ENCODE peak calls at places on chromosomes 1 and 21, in six cellular contexts. G, O, R, C, U and D are unnamed samples.

GRCh38 chr1:101081496-101082282 is 56.1 kb upstream of the DPH5 start:
- DNase-seq in G (no peak), O (no peak), C (no peak), R (no peak), U (no peak), D (no peak)

GRCh38 chr1:3989465-3989864 is 89.4 kb upstream of the C1orf174 start:
- DNase-seq in C (no peak), R (no peak), U (no peak), O (no peak), G (no peak), D (no peak)

GRCh38 chr21:36155603-36156338 is 853 bp upstream of the DOP1B start:
- DNase-seq in G (no peak), C (peak; percentile 80), U (peak; percentile 85), O (no peak), R (no peak), D (peak; percentile 49)

GRCh38 chr1:90850181-90850924 is 133.3 kb upstream of the BARHL2 start:
- DNase-seq in O (no peak), C (no peak), U (peak; percentile 58), G (no peak), R (peak; percentile 58), D (peak; percentile 59)

GRCh38 chr1:229258031-229258850 is 12.7 kb upstream of the RAB4A start:
- DNase-seq in G (peak; percentile 66), R (peak; percentile 82), O (peak; percentile 60), C (peak; percentile 85), U (peak; percentile 81), D (peak; percentile 89)

GRCh38 chr1:59360170-59360569 is 63.3 kb downstream of the FGGY start:
- DNase-seq in C (peak; percentile 70), O (no peak), G (no peak), R (peak; percentile 94), U (no peak), D (no peak)

GRCh38 chr1:237470712-237471310 is 419.9 kb downstream of the ZP4 start:
- DNase-seq in U (no peak), O (no peak), R (no peak), G (no peak), C (peak; percentile 13), D (peak; percentile 33)

GRCh38 chr1:243496173-243496553 is 240.3 kb downstream of the SDCCAG8 start:
- DNase-seq in O (no peak), G (no peak), C (no peak), R (no peak), U (no peak), D (no peak)

GRCh38 chr1:19398309-19398760 is 86.2 kb downstream of the SLC66A1 start:
- DNase-seq in C (peak; percentile 55), O (no peak), U (peak; percentile 58), R (peak; percentile 99), G (no peak), D (no peak)

GRCh38 chr1:162538815-162539431 is 22.6 kb upstream of the UAP1 start:
- DNase-seq in G (no peak), U (no peak), C (peak; percentile 95), O (peak; percentile 75), R (peak; percentile 94), D (no peak)

GRCh38 chr1:15848143-15848928 is 829 bp downstream of the SPEN start:
- DNase-seq in G (peak; percentile 44), O (no peak), R (peak; percentile 78), C (no peak), U (peak; percentile 58), D (peak; percentile 65)

GRCh38 chr1:180363596-180363995 is 133.5 kb downstream of the LHX4 start:
- DNase-seq in O (no peak), C (no peak), G (no peak), U (no peak), R (no peak), D (peak; percentile 51)

GRCh38 chr1:199784127-199784526 is 243.4 kb upstream of the NR5A2 start:
- DNase-seq in C (peak; percentile 97), U (no peak), G (no peak), R (peak; percentile 22), O (no peak), D (no peak)

GRCh38 chr1:86155061-86155806 is 1.3 kb downstream of the COL24A1 start:
- DNase-seq in O (no peak), U (peak; percentile 34), C (no peak), G (no peak), R (peak; percentile 59), D (peak; percentile 73)

GRCh38 chr1:64471218-64471719 is 1.3 kb downstream of the CACHD1 start:
- DNase-seq in C (no peak), U (peak; percentile 57), O (no peak), G (no peak), R (peak; percentile 59), D (peak; percentile 72)

GRCh38 chr1:74822851-74823443 is 90.0 kb downstream of the TYW3 start:
- DNase-seq in O (no peak), G (no peak), R (no peak), C (no peak), U (no peak), D (no peak)

GRCh38 chr1:179296356-179296755 is 2.8 kb downstream of the SOAT1 start:
- DNase-seq in U (no peak), C (no peak), O (no peak), R (no peak), G (no peak), D (peak; percentile 54)

GRCh38 chr1:208475449-208475848 is 231.3 kb upstream of the PLXNA2 start:
- DNase-seq in O (no peak), R (peak; percentile 43), G (no peak), C (peak; percentile 18), U (peak; percentile 47), D (no peak)

GRCh38 chr1:42008264-42008663 is 89.5 kb upstream of the HIVEP3 start:
- DNase-seq in O (no peak), G (no peak), C (no peak), R (no peak), U (no peak), D (no peak)

GRCh38 chr1:26959722-26960624 is at the start of gene KDF1:
- DNase-seq in O (peak; percentile 61), C (peak; percentile 90), G (peak; percentile 82), U (peak; percentile 94), R (peak; percentile 9), D (peak; percentile 96)
- TF ChIP-seq EZH2 in O (no peak), C (no peak), G (no peak), U (peak; percentile 78), R (no peak), D (no peak)

DNA sequence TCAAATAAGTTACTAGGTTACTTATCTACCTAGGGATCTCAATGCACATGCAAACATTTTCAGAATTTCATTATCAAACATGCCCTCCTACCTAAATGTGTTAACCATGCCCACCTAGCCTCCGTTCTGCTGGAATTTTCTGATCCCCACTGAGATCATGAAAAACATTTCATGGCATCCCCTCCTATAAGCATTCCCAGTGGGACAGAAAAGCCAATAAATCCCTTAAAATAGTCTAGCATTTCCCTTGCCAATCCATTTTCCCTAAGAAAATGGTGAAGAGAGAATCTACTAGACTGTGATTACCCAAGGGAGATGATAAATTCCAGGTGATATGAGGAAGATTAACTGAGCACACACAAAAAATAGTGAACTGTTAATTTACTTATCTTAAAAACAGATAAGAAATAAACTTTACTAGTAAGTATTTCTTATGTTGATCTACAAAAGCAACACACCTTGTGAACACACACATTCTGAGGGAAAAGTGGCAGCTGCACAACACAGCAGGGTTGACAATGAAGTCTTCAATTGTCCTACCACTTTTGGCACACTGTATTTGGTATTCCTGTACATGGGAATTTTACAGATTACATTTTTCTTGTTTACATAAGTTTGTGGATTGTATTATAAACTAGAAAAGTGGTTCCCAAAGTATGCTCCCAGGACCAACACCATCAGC is 49.6 kb downstream of the ARID4B start:
- DNase-seq in R (no peak), U (no peak), C (no peak), G (no peak), O (no peak), D (no peak)
- TF ChIP-seq EZH2phosphoT487 in R (no peak), U (no peak), C (no peak), G (no peak), O (no peak), D (no peak)

GRCh38 chr1:29958271-29958670 is 721.9 kb downstream of the PTPRU start:
- DNase-seq in C (no peak), G (no peak), O (no peak), R (no peak), U (no peak), D (no peak)
- H3K9me2 ChIP-seq in C (no peaks in the 10 kb centered on the region), G (no peaks in the 10 kb centered on the region), O (no peaks in the 10 kb centered on the region), R (no peaks in the 10 kb centered on the region), U (no peaks in the 10 kb centered on the region), D (no peaks in the 10 kb centered on the region)

GRCh38 chr1:155125946-155126493 is 1.7 kb upstream of the EFNA1 start:
- DNase-seq in R (peak; percentile 46), O (no peak), U (peak; percentile 84), G (no peak), C (peak; percentile 10), D (peak; percentile 62)
- TF ChIP-seq EZH2 in R (no peak), O (no peak), U (peak; percentile 2), G (peak; percentile 96), C (no peak), D (peak; percentile 68)